ENCODE peak calls at places on chromosomes 16 and 17, in seven cellular contexts. Z is AG09309, V is lower lobe of right lung, B is GM13976, C is cardiac fibroblast, Y is dorsolateral prefrontal cortex, Q is lower leg skin. T is an unnamed sample.

GRCh38 chr16:51919736-51920135 is 627.2 kb downstream of the TOX3 start:
- DNase-seq in Z (no peak), V (no peak), B (no peak), C (no peak), Y (no peak), Q (no peak), T (no peak)

GRCh38 chr17:3636908-3637373 is 381 bp downstream of the CTNS start:
- DNase-seq in Z (no peak), V (no peak), B (no peak), C (no peak), Y (no peak), Q (no peak), T (no peak)

GRCh38 chr16:61595605-61596004 is 440.6 kb downstream of the CDH8 start:
- DNase-seq in Z (no peak), V (no peak), B (no peak), C (no peak), Y (no peak), Q (no peak), T (no peak)

GRCh38 chr17:4405038-4405669 is 28.6 kb upstream of the SPNS3 start:
- DNase-seq in Z (no peak), V (no peak), B (no peak), C (no peak), Y (no peak), Q (no peak), T (no peak)

GRCh38 chr17:4177732-4178131 is 34.7 kb downstream of the CYB5D2 start:
- DNase-seq in Z (no peak), V (no peak), B (no peak), C (no peak), Y (no peak), Q (no peak), T (no peak)

GRCh38 chr16:14354561-14355351 is 275.3 kb downstream of the PARN start:
- DNase-seq in Z (no peak), V (no peak), B (peak; percentile 84), C (no peak), Y (no peak), Q (no peak), T (no peak)

GRCh38 chr16:48864055-48864454 is 254.1 kb upstream of the N4BP1 start:
- DNase-seq in Z (no peak), V (no peak), B (no peak), C (no peak), Y (no peak), Q (no peak), T (no peak)

GRCh38 chr16:46768809-46769208 is 20.7 kb upstream of the MYLK3 start:
- DNase-seq in Z (no peak), V (no peak), B (no peak), C (no peak), Y (no peak), Q (no peak), T (no peak)

GRCh38 chr16:3112058-3112880 is at the start of gene ZNF205:
- DNase-seq in Z (peak; percentile 10), V (peak; percentile 80), B (no peak), C (peak; percentile 78), Y (peak; percentile 67), Q (peak; percentile 64), T (peak; percentile 84)

GRCh38 chr17:69012895-69013805 is 47.6 kb downstream of the ABCA9 start:
- DNase-seq in Z (peak; percentile 4), V (no peak), B (no peak), C (peak; percentile 30), Y (no peak), Q (no peak), T (no peak)

GRCh38 chr16:86448306-86448705 is 62.0 kb upstream of the FOXF1 start:
- DNase-seq in Z (no peak), V (no peak), B (no peak), C (no peak), Y (no peak), Q (no peak), T (no peak)

GRCh38 chr17:42843358-42843934 is 934 bp upstream of the AOC2 start:
- DNase-seq in Z (peak; percentile 37), V (no peak), B (peak; percentile 53), C (peak; percentile 85), Y (no peak), Q (no peak), T (no peak)

GRCh38 chr17:17077861-17078732 is 35.8 kb downstream of the MPRIP start:
- DNase-seq in Z (no peak), V (peak; percentile 38), B (no peak), C (no peak), Y (no peak), Q (no peak), T (no peak)

GRCh38 chr16:19131809-19132777 is 18.3 kb downstream of the ITPRIPL2 start:
- DNase-seq in Z (no peak), V (no peak), B (no peak), C (no peak), Y (no peak), Q (no peak), T (no peak)

GRCh38 chr17:42639484-42640474 is 19.3 kb upstream of the TUBG2 start:
- DNase-seq in Z (no peak), V (no peak), B (no peak), C (no peak), Y (no peak), Q (no peak), T (no peak)

GRCh38 chr16:75459691-75460090 is 4.8 kb downstream of the TMEM170A start:
- DNase-seq in Z (no peak), V (no peak), B (no peak), C (no peak), Y (no peak), Q (no peak), T (no peak)

GRCh38 chr16:65148804-65149203 is 26.9 kb upstream of the CDH11 start:
- DNase-seq in Z (no peak), V (no peak), B (no peak), C (no peak), Y (no peak), Q (no peak), T (no peak)

GRCh38 chr16:1117926-1118325 is 21.9 kb upstream of the C1QTNF8 start:
- DNase-seq in Z (no peak), V (no peak), B (no peak), C (no peak), Y (no peak), Q (no peak), T (no peak)

GRCh38 chr17:47844230-47844629 is 3.2 kb upstream of the SCRN2 start:
- DNase-seq in Z (no peak), V (no peak), B (no peak), C (peak; percentile 49), Y (no peak), Q (no peak), T (no peak)

GRCh38 chr17:47844814-47845453 is 3.9 kb upstream of the SCRN2 start:
- DNase-seq in Z (no peak), V (no peak), B (no peak), C (peak; percentile 46), Y (no peak), Q (no peak), T (no peak)

GRCh38 chr17:47840742-47841487 is at the start of gene SCRN2:
- DNase-seq in Z (no peak), V (peak; percentile 94), B (peak; percentile 95), C (peak; percentile 88), Y (peak; percentile 80), Q (peak; percentile 87), T (peak; percentile 93)

GRCh38 chr17:47841488-47842308 is 625 bp upstream of the SCRN2 start:
- DNase-seq in Z (no peak), V (no peak), B (no peak), C (no peak), Y (no peak), Q (no peak), T (no peak)

GRCh38 chr17:47843391-47843730 is 2.3 kb upstream of the SCRN2 start:
- DNase-seq in Z (no peak), V (no peak), B (no peak), C (no peak), Y (no peak), Q (no peak), T (no peak)
- TF ChIP-seq CTCF in Z (no peak), V (no peak), B (no peak), C (no peak), Y (no peak), Q (no peak), T (peak; percentile 10)

GRCh38 chr16:31009894-31010293 is 544 bp downstream of the STX1B start:
- DNase-seq in Z (no peak), V (no peak), B (no peak), C (no peak), Y (no peak), Q (no peak), T (no peak)
- TF ChIP-seq CTCF in Z (peak; percentile 16), V (no peak), B (no peak), C (no peak), Y (no peak), Q (no peak), T (no peak)

DNA sequence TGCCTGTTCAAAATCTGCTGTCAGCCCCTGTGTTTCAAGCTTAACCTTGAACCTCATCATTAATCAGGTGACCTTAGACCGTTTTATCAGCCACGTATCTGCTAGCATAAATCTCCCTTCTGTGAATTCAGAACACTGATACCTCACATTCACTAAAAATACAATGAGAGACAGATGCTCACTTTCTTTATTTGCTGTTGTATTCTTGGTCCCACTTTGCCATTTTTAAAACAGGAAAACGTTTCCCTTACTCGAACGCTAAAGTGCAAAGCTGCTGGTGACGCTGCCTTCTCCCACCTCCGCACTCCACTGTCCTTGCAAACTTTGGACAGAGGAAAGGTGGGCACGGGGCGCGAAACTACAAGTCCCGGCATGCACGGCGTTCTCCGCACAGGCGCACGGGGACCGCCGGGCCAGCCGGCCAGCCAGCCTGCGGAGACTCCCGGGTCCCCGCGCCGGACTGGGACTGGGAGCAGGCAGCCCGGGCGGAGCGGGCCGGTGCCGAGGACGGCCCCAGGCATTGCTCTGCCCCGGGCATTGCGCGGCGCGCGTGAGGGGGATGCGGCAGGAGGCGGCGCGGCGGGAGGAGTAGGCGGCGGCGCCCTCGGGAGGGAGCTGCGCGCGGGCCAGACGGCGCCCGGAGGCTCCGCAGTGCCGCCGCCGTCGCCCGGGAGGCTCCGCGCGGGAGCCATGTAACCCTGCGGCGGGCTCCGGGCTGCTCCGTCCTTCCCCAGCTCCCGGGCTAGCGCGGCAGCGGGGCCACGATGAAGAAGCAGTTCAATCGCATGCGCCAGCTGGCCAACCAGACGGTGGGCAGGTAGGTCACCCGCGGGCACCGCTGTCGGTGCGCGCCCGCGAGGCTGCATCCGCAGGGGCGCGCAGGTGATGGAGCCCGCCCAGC is at the start of gene ARHGAP44:
- DNase-seq in Z (no peak), V (peak; percentile 71), B (peak; percentile 83), C (peak; percentile 75), Y (peak; percentile 54), Q (no peak), T (peak; percentile 82)
- TF ChIP-seq CTCF in Z (no peak), V (no peak), B (no peak), C (no peak), Y (no peak), Q (no peak), T (no peak)

GRCh38 chr17:7651959-7652658 is 1.4 kb downstream of the ATP1B2 start:
- DNase-seq in Z (no peak), V (no peak), B (no peak), C (no peak), Y (no peak), Q (no peak), T (no peak)

GRCh38 chr17:7655541-7655840 is 4.8 kb downstream of the ATP1B2 start:
- DNase-seq in Z (no peak), V (no peak), B (no peak), C (no peak), Y (no peak), Q (no peak), T (no peak)

GRCh38 chr17:7654832-7655540 is 4.3 kb downstream of the ATP1B2 start:
- DNase-seq in Z (no peak), V (no peak), B (no peak), C (peak; percentile 52), Y (no peak), Q (no peak), T (no peak)

GRCh38 chr17:7652659-7653343 is 2.1 kb downstream of the ATP1B2 start:
- DNase-seq in Z (no peak), V (no peak), B (no peak), C (no peak), Y (no peak), Q (no peak), T (no peak)

GRCh38 chr17:7656958-7657715 is 6.4 kb downstream of the ATP1B2 start:
- DNase-seq in Z (no peak), V (no peak), B (no peak), C (peak; percentile 64), Y (no peak), Q (no peak), T (no peak)
- TF ChIP-seq CTCF in Z (no peak), V (no peak), B (no peak), C (no peak), Y (no peak), Q (no peak), T (no peak)

T was measured in mesothelial cell of epicardium.